ENCODE peak calls at places on chromosome 14, in six cellular contexts. M is adrenal gland; G is MM.1S; U is A549; W is colonic mucosa; F is CD4-positive, alpha-beta memory T cell. C is an unnamed sample.

GRCh38 chr14:77120771-77121743 is 20.5 kb downstream of the ZDHHC22 start:
- DNase-seq in M (peak; percentile 48), G (peak; percentile 51), U (no peak), W (no peak), F (peak; percentile 60), C (no peak)

GRCh38 chr14:78836777-78837176 is 666.6 kb downstream of the NRXN3 start:
- DNase-seq in M (peak; percentile 41), G (peak; percentile 67), U (peak; percentile 49), W (peak; percentile 49), F (no peak), C (peak; percentile 33)

GRCh38 chr14:73221945-73222344 is 15.4 kb upstream of the PAPLN start:
- DNase-seq in M (no peak), G (no peak), U (no peak), W (no peak), F (no peak), C (no peak)

GRCh38 chr14:47917344-47917954 is 242.0 kb upstream of the MDGA2 start:
- DNase-seq in M (peak; percentile 52), G (peak; percentile 20), U (no peak), W (no peak), F (no peak), C (peak; percentile 24)

GRCh38 chr14:99035712-99036593 is 236.0 kb downstream of the BCL11B start:
- DNase-seq in M (peak; percentile 68), G (no peak), U (peak; percentile 89), W (peak; percentile 67), F (no peak), C (peak; percentile 96)

GRCh38 chr14:61472025-61472672 is 150.8 kb downstream of the PRKCH start:
- DNase-seq in M (peak; percentile 40), G (no peak), U (peak; percentile 65), W (no peak), F (peak; percentile 55), C (peak; percentile 82)

GRCh38 chr14:42110167-42110566 is 503.5 kb downstream of the LRFN5 start:
- DNase-seq in M (no peak), G (peak; percentile 43), U (peak; percentile 5), W (no peak), F (no peak), C (no peak)

GRCh38 chr14:46840971-46841729 is 189.6 kb upstream of the RPL10L start:
- DNase-seq in M (no peak), G (no peak), U (no peak), W (no peak), F (no peak), C (no peak)

GRCh38 chr14:35666429-35667043 is 132.6 kb downstream of the INSM2 start:
- DNase-seq in M (no peak), G (no peak), U (no peak), W (no peak), F (no peak), C (no peak)

GRCh38 chr14:102370305-102370809 is 7.6 kb downstream of the TECPR2 start:
- DNase-seq in M (no peak), G (no peak), U (no peak), W (no peak), F (no peak), C (no peak)

GRCh38 chr14:35883677-35884293 is 57.6 kb downstream of the BRMS1L start:
- DNase-seq in M (peak; percentile 50), G (peak; percentile 8), U (peak; percentile 10), W (no peak), F (peak; percentile 6), C (no peak)

GRCh38 chr14:65281991-65282908 is 130.3 kb upstream of the FUT8 start:
- DNase-seq in M (no peak), G (peak; percentile 58), U (no peak), W (no peak), F (peak; percentile 9), C (peak; percentile 50)

GRCh38 chr14:65492277-65492676 is 79.7 kb downstream of the FUT8 start:
- DNase-seq in M (no peak), G (no peak), U (no peak), W (no peak), F (no peak), C (no peak)

GRCh38 chr14:69156224-69156623 is 3.3 kb upstream of the DCAF5 start:
- DNase-seq in M (no peak), G (no peak), U (no peak), W (no peak), F (no peak), C (no peak)

GRCh38 chr14:69152181-69152943 is 557 bp downstream of the DCAF5 start:
- DNase-seq in M (no peak), G (peak; percentile 28), U (no peak), W (no peak), F (peak; percentile 57), C (peak; percentile 14)

GRCh38 chr14:69153848-69154208 is 909 bp upstream of the DCAF5 start:
- DNase-seq in M (peak; percentile 42), G (no peak), U (no peak), W (peak; percentile 39), F (no peak), C (peak; percentile 42)

GRCh38 chr14:69152944-69153847 is at the start of gene DCAF5:
- DNase-seq in M (peak; percentile 95), G (peak; percentile 84), U (peak; percentile 97), W (peak; percentile 96), F (peak; percentile 91), C (peak; percentile 97)

DNA sequence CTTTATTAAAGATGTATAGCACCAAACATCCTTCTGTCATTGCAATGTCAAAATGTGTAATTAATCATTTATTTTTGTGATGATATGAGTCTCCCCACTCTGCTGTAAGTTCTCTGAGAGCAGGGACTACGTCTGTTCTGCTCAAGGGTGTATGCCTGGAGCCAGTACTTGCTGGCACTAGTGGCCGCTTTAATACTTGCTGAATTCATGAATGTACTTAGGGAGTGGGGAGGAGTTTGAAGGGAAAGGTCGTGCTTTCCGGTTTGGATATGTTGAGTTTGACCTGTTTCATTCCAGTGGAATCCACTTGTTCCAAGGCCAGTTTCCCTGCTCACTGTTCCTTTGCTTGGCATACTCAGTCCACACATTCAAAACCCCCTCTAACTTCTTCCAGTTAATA is 1.9 kb upstream of the DCAF5 start:
- DNase-seq in M (peak; percentile 46), G (no peak), U (peak; percentile 65), W (no peak), F (no peak), C (no peak)
- H3K27ac ChIP-seq in M (peak overlapping the region; percentile 13), G (no peak overlapping the region), U (peak overlapping the region; percentile 45), W (no peak overlapping the region), F (no peak overlapping the region), C (peak overlapping the region; percentile 41)

GRCh38 chr14:104676694-104677505 is 12.5 kb upstream of the INF2 start:
- DNase-seq in M (peak; percentile 52), G (no peak), U (no peak), W (peak; percentile 62), F (no peak), C (peak; percentile 72)
- H3K4me3 ChIP-seq in M (no peak overlapping the region), G (peak overlapping the region; percentile 48), U (peak overlapping the region; percentile 39), W (peak overlapping the region; percentile 43), F (peak overlapping the region; percentile 57), C (peak overlapping the region; percentile 36)

GRCh38 chr14:59041308-59041707 is 147.2 kb upstream of the DAAM1 start:
- DNase-seq in M (no peak), G (no peak), U (no peak), W (no peak), F (no peak), C (no peak)

GRCh38 chr14:59036134-59036533 is 152.3 kb upstream of the DAAM1 start:
- DNase-seq in M (no peak), G (no peak), U (no peak), W (no peak), F (no peak), C (no peak)

GRCh38 chr14:59037086-59037485 is 151.4 kb upstream of the DAAM1 start:
- DNase-seq in M (no peak), G (no peak), U (no peak), W (no peak), F (no peak), C (no peak)

GRCh38 chr14:59038746-59039145 is 149.7 kb upstream of the DAAM1 start:
- DNase-seq in M (no peak), G (no peak), U (no peak), W (no peak), F (no peak), C (no peak)

DNA sequence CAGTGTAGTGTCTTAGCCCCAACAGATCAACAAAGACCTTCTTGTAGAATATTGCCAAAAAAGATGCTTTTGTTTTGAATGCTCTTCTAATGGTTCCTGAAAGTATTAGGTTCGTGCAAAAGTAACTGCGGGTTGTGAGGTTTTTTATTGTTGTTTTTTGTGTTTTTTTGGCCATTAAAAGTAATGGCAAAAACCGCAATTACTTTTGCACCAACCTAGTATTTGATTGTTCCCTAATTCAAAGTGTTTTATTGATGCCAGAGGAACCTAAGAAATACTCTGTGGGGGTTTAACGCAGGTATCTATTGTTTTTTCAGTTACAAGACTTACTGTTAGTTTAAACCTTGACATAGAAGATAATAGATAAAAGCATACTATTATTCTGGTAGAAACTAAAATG is 150.8 kb upstream of the DAAM1 start:
- DNase-seq in M (no peak), G (no peak), U (no peak), W (no peak), F (no peak), C (no peak)
- H3K27ac ChIP-seq in M (no peak overlapping the region), G (no peak overlapping the region), U (no peak overlapping the region), W (no peak overlapping the region), F (no peak overlapping the region), C (no peak overlapping the region)

DNA sequence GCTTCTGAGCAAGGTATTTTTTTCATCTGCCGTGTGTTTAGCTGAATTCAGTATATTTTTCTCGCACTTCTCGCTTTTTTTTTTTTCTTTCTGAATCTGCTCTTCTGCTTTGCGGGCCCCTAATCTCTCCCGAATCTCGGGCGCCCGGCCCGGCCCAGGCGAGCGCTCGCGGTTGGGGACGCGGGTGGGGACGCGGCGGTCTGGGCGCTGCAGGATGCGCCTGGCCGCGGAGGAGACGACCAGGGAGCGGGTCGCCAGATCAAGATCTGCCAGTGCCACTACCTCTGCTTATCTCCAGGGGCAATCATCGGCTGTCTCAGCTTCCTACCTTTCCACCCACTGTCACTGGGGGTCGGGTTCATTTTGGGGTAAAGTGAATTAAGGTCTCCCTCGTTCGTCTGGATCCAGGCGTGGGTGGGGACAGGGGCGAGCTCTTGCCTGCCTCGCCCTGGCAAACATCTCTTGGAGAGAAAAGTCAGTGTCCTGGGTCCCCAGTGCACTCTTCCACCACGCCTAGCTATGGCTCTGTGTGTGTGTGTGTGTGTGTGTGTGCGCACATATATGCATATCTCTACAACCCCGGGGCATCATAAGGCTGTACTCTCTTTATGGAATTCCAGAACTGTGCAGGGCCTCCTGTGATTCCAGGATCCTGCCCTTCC is 422.3 kb downstream of the VRK1 start:
- DNase-seq in M (no peak), G (no peak), U (no peak), W (no peak), F (peak; percentile 11), C (no peak)
- H3K4me3 ChIP-seq in M (no peak overlapping the region), G (no peak overlapping the region), U (no peak overlapping the region), W (peak overlapping the region; percentile 14), F (no peak overlapping the region), C (peak overlapping the region; percentile 26)